ENCODE peak calls at places on chromosomes 3 and 15, in six cellular contexts. Y is IMR-90, H is heart right ventricle, S is lung, J is AG09309, B is mucosa of descending colon. A is an unnamed sample.
A peak's percentile ranks its signal among the peaks of the same experiment; 100 is the strongest.

GRCh38 chr3:50167069-50167781 is 12.1 kb downstream of the SEMA3F start:
- DNase-seq in Y (peak; percentile 36), H (no peak), S (no peak), J (no peak), B (peak; percentile 77), A (peak; percentile 76)

GRCh38 chr3:14200276-14200675 is 21.7 kb downstream of the LSM3 start:
- DNase-seq in Y (peak; percentile 40), H (no peak), S (no peak), J (no peak), B (no peak), A (no peak)

GRCh38 chr15:64909546-64909945 is 2.2 kb upstream of the ANKDD1A start:
- DNase-seq in Y (no peak), H (no peak), S (no peak), J (no peak), B (no peak), A (no peak)

GRCh38 chr3:11764931-11765363 is 81.7 kb downstream of the TAMM41 start:
- DNase-seq in Y (peak; percentile 84), H (no peak), S (no peak), J (peak; percentile 29), B (no peak), A (no peak)

GRCh38 chr15:99062226-99062625 is 42.7 kb upstream of the SYNM start:
- DNase-seq in Y (no peak), H (no peak), S (no peak), J (no peak), B (no peak), A (no peak)

GRCh38 chr3:141710888-141711616 is 27.0 kb upstream of the RNF7 start:
- DNase-seq in Y (peak; percentile 94), H (no peak), S (no peak), J (peak; percentile 77), B (no peak), A (no peak)

GRCh38 chr3:185353823-185354614 is 8.9 kb upstream of the MAP3K13 start:
- DNase-seq in Y (peak; percentile 37), H (peak; percentile 24), S (peak; percentile 75), J (no peak), B (no peak), A (peak; percentile 83)

GRCh38 chr15:48865387-48866079 is 12.4 kb upstream of the EID1 start:
- DNase-seq in Y (peak; percentile 71), H (no peak), S (no peak), J (peak; percentile 24), B (no peak), A (no peak)

GRCh38 chr3:14405120-14405885 is 2.9 kb downstream of the SLC6A6 start:
- DNase-seq in Y (no peak), H (no peak), S (no peak), J (no peak), B (no peak), A (no peak)

GRCh38 chr3:3800076-3800448 is 831 bp downstream of the LRRN1 start:
- DNase-seq in Y (no peak), H (no peak), S (no peak), J (no peak), B (peak; percentile 44), A (peak; percentile 20)

GRCh38 chr3:25378912-25379311 is 49.2 kb upstream of the RARB start:
- DNase-seq in Y (no peak), H (no peak), S (no peak), J (no peak), B (no peak), A (no peak)

GRCh38 chr3:50264389-50264963 is 4.5 kb upstream of the SEMA3B start:
- DNase-seq in Y (peak; percentile 93), H (peak; percentile 70), S (peak; percentile 87), J (peak; percentile 73), B (peak; percentile 77), A (peak; percentile 60)

GRCh38 chr3:72303926-72304325 is 519.0 kb upstream of the PROK2 start:
- DNase-seq in Y (no peak), H (no peak), S (no peak), J (no peak), B (no peak), A (no peak)

GRCh38 chr3:196735751-196736150 is 3.9 kb upstream of the PAK2 start:
- DNase-seq in Y (peak; percentile 57), H (no peak), S (no peak), J (no peak), B (no peak), A (no peak)

GRCh38 chr15:69813881-69814280 is 283.8 kb downstream of the TLE3 start:
- DNase-seq in Y (no peak), H (no peak), S (no peak), J (no peak), B (no peak), A (no peak)

GRCh38 chr15:68816795-68817303 is 3.8 kb downstream of the ANP32A start:
- DNase-seq in Y (no peak), H (no peak), S (no peak), J (no peak), B (no peak), A (peak; percentile 60)

GRCh38 chr3:24254649-24255048 is 240.0 kb downstream of the THRB start:
- DNase-seq in Y (peak; percentile 84), H (no peak), S (no peak), J (no peak), B (no peak), A (no peak)

GRCh38 chr15:80744411-80744810 is 34.8 kb upstream of the CEMIP start:
- DNase-seq in Y (no peak), H (no peak), S (no peak), J (no peak), B (no peak), A (no peak)

GRCh38 chr15:80749589-80749988 is 29.6 kb upstream of the CEMIP start:
- DNase-seq in Y (peak; percentile 46), H (no peak), S (no peak), J (no peak), B (no peak), A (no peak)

GRCh38 chr15:80744826-80745225 is 34.3 kb upstream of the CEMIP start:
- DNase-seq in Y (peak; percentile 60), H (no peak), S (no peak), J (peak; percentile 62), B (no peak), A (no peak)

GRCh38 chr15:80745888-80746287 is 33.3 kb upstream of the CEMIP start:
- DNase-seq in Y (no peak), H (no peak), S (no peak), J (no peak), B (no peak), A (no peak)

DNA sequence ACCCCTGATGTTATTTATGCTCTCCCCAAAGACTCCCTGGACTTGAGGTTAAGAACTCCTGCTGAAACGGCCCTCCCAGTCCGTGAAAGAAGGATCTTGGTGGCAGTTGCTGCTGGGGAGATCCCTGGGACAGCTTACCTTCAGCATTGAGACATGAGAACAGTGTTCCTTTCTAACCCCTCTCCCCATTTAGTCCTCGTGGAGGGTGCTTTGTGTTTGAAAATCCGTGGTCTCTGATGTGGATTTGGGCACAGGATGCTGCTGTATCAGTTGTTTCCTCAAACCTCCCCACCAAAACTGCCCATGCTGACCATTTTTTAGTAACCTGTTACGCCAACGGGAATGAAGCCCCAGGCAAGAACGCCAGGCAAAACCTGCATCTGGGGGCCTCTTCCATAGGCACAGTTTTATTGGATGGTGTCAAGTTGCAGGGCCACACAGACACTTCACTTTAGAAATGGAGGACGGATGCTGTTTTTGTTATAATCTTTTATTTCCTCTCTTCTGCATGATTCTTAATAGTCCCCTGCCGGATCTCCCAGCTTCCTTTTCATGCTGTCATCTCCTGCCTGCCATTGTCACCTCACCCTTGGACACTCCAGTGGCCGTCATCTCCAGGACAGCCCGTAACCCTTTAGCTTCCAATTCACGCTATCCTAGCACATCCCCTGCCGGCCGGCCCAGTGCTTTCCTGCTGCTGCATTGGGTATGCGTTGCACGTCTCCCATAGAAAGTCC is 31.7 kb upstream of the CEMIP start:
- DNase-seq in Y (no peak), H (no peak), S (no peak), J (no peak), B (no peak), A (no peak)
- TF ChIP-seq CTCF in Y (no peak), H (no peak), S (no peak), J (no peak), B (no peak), A (no peak)

GRCh38 chr3:62554264-62554799 is 181.0 kb upstream of the FEZF2 start:
- DNase-seq in Y (no peak), H (no peak), S (no peak), J (no peak), B (no peak), A (no peak)
- TF ChIP-seq CTCF in Y (no peak), H (no peak), S (no peak), J (peak; percentile 34), B (no peak), A (no peak)

DNA sequence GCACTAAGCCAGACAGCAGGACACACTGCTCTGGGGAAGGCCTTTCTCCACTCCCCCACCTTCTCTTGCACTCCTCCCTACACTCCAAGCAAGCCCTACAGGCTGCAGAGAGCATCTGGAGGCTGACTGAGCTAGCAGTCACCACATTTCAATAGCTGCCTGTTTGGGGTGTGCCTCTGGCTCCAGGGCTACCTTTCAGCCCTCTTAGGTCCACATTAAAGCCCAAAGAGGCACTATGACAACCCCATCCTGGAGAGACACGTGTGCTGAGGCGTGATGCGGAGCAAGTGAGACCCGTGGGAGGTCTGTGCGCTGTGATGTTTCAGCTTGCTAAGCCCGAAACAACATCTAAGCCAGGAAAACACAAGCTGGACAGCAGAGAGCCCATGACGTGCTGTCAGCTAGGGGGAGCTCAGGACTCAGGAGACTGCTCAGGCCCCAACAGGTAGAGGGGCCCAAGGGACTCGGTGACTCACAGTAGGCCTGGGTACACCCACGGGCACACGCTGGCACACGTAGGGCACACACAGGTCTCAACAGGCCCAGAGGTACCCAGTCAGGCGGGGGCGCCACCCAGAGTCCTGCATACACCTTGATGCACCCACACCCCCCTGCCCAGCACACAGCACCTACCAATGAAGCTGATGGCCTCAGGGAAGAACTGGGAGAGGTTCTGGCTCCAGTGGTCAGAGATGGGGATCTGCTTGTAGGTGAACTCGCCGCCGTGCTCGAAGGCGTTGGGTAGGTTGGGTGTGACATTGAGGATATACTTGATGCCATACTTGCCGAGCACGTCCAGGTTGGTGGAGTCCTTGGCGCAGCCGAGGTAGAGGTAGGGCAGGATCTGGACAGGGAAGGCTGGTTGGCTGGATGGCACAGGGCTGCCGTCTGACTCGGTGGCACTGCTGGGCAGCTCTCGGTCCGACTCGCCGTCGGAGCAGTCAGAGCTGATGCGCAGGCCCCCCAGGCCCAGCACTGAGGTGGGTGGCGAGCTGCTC is 2.8 kb downstream of the DUSP7 start:
- DNase-seq in Y (peak; percentile 29), H (no peak), S (no peak), J (no peak), B (no peak), A (no peak)
- TF ChIP-seq CTCF in Y (no peak), H (peak; percentile 34), S (no peak), J (peak; percentile 49), B (no peak), A (no peak)

GRCh38 chr15:72538931-72539330 is 64.8 kb downstream of the ARIH1 start:
- DNase-seq in Y (no peak), H (no peak), S (no peak), J (no peak), B (no peak), A (no peak)

GRCh38 chr15:72536506-72536905 is 62.4 kb downstream of the ARIH1 start:
- DNase-seq in Y (no peak), H (no peak), S (no peak), J (no peak), B (no peak), A (no peak)

GRCh38 chr15:72534522-72534921 is 60.4 kb downstream of the ARIH1 start:
- DNase-seq in Y (no peak), H (no peak), S (no peak), J (no peak), B (no peak), A (no peak)

GRCh38 chr15:72535911-72536310 is 61.8 kb downstream of the ARIH1 start:
- DNase-seq in Y (no peak), H (no peak), S (no peak), J (no peak), B (no peak), A (no peak)

GRCh38 chr15:72532991-72533601 is 59.0 kb downstream of the ARIH1 start:
- DNase-seq in Y (no peak), H (no peak), S (no peak), J (no peak), B (no peak), A (no peak)
- TF ChIP-seq CTCF in Y (no peak), H (peak; percentile 38), S (peak; percentile 16), J (peak; percentile 39), B (no peak), A (no peak)